ENCODE peak calls at places on chromosomes 11 and 22, in seven cellular contexts. J is H7; F is AG09319; H is NCI-H1105 treated with DMSO at 0.1 percent for 48 hours; B is Calu3; M is stimulated activated CD4-positive, alpha-beta T cell treated with anti-CD3 and anti-CD28 coated beads, Interleukin-12 subunit alpha, Interleukin-12 subunit beta, amount 100 ng/mL, for 48 hours; N is ELR. I is an unnamed sample.

GRCh38 chr11:115761348-115761747 is 257.1 kb upstream of the CADM1 start:
- DNase-seq in B (no peak), M (no peak), N (no peak), H (no peak), J (no peak), F (no peak), I (no peak)

GRCh38 chr22:50734986-50735738 is 2.8 kb upstream of the ACR start:
- DNase-seq in F (no peak), J (no peak), N (no peak), B (no peak), M (no peak), H (no peak), I (no peak)

GRCh38 chr11:61922539-61922938 is 5.2 kb upstream of the RAB3IL1 start:
- DNase-seq in N (no peak), H (no peak), B (no peak), F (peak), M (no peak), J (peak), I (peak)

GRCh38 chr22:39173787-39174497 is 21.5 kb upstream of the CBX7 start:
- DNase-seq in F (no peak), M (no peak), H (no peak), B (no peak), N (no peak), J (no peak), I (no peak)

GRCh38 chr11:69647761-69648497 is 7.0 kb downstream of the CCND1 start:
- DNase-seq in M (no peak), J (peak), F (no peak), B (no peak), H (no peak), N (no peak), I (no peak)

GRCh38 chr11:131656179-131656838 is 285.9 kb downstream of the NTM start:
- DNase-seq in F (no peak), M (no peak), N (no peak), B (no peak), H (no peak), J (peak), I (no peak)

GRCh38 chr11:78147807-78148206 is 8.4 kb upstream of the ALG8 start:
- DNase-seq in M (no peak), J (no peak), B (no peak), N (no peak), F (no peak), H (peak), I (no peak)

GRCh38 chr11:101129203-101129943 is at the start of gene PGR:
- DNase-seq in J (peak), B (no peak), M (no peak), H (no peak), F (no peak), N (no peak), I (peak)

GRCh38 chr11:124276081-124276480 is 19.9 kb downstream of the OR8G5 start:
- DNase-seq in N (peak), M (no peak), H (no peak), B (no peak), J (no peak), F (no peak), I (no peak)

GRCh38 chr22:29393019-29393608 is 4.7 kb upstream of the AP1B1 start:
- DNase-seq in M (no peak), N (no peak), F (no peak), B (peak), J (no peak), H (no peak), I (peak)

GRCh38 chr11:12397953-12398352 is 20.6 kb downstream of the PARVA start:
- DNase-seq in F (peak), B (no peak), H (no peak), N (peak), M (no peak), J (no peak), I (peak)

GRCh38 chr11:22491826-22492225 is 133.8 kb downstream of the FANCF start:
- DNase-seq in J (peak), B (peak), N (no peak), M (no peak), H (peak), F (peak), I (no peak)

GRCh38 chr11:47351159-47352126 is 1.1 kb downstream of the MYBPC3 start:
- DNase-seq in J (no peak), H (no peak), M (no peak), B (no peak), N (no peak), F (no peak), I (no peak)

GRCh38 chr11:113161671-113162589 is 152.5 kb upstream of the TTC12 start:
- DNase-seq in B (no peak), F (no peak), M (no peak), N (no peak), H (peak), J (no peak), I (no peak)

GRCh38 chr11:8289426-8290047 is 25.9 kb upstream of the LMO1 start:
- DNase-seq in N (no peak), M (no peak), H (peak), J (peak), F (no peak), B (no peak), I (peak)

GRCh38 chr11:94140154-94140655 is 11.6 kb downstream of the PANX1 start:
- DNase-seq in H (no peak), J (no peak), N (no peak), F (no peak), B (no peak), M (no peak), I (no peak)

GRCh38 chr11:72578051-72578450 is 96.2 kb downstream of the PDE2A start:
- DNase-seq in H (no peak), F (no peak), M (no peak), J (peak), B (no peak), N (no peak), I (no peak)

GRCh38 chr11:34789196-34789834 is 126.9 kb downstream of the APIP start:
- DNase-seq in M (no peak), H (peak), J (no peak), F (no peak), B (no peak), N (peak), I (no peak)

GRCh38 chr11:119720311-119720710 is 8.7 kb downstream of the NECTIN1 start:
- DNase-seq in B (no peak), M (no peak), N (no peak), H (no peak), J (no peak), F (no peak), I (no peak)

GRCh38 chr11:79393362-79394043 is 47.3 kb downstream of the TENM4 start:
- DNase-seq in H (no peak), N (peak), M (no peak), J (no peak), F (no peak), B (no peak), I (no peak)

GRCh38 chr11:100639140-100639539 is 47.9 kb upstream of the ARHGAP42 start:
- DNase-seq in N (peak), F (no peak), J (no peak), M (no peak), H (no peak), B (no peak), I (no peak)

GRCh38 chr22:17884951-17885350 is 110.7 kb upstream of the BID start:
- DNase-seq in J (peak), F (no peak), M (no peak), H (no peak), N (no peak), B (no peak), I (no peak)

GRCh38 chr11:28152743-28153142 is 44.6 kb downstream of the METTL15 start:
- DNase-seq in B (no peak), M (no peak), N (no peak), F (no peak), H (no peak), J (no peak), I (no peak)

GRCh38 chr22:45154383-45154782 is 9.3 kb upstream of the NUP50 start:
- DNase-seq in N (peak), B (no peak), F (no peak), M (no peak), J (no peak), H (no peak), I (no peak)

GRCh38 chr11:41201156-41201555 is 258.3 kb downstream of the LRRC4C start:
- DNase-seq in M (no peak), B (peak), H (peak), N (peak), F (no peak), J (peak), I (no peak)

GRCh38 chr11:63839508-63840355 is 822 bp downstream of the MARK2 start:
- DNase-seq in B (peak), H (no peak), M (peak), F (no peak), N (peak), J (no peak), I (no peak)

GRCh38 chr22:27801616-27802388 is at the start of gene MN1:
- DNase-seq in J (peak), M (peak), B (peak), H (peak), F (no peak), N (peak), I (no peak)

GRCh38 chr11:120303004-120303637 is 22.0 kb upstream of the TLCD5 start:
- DNase-seq in F (peak), N (peak), H (peak), B (peak), M (peak), J (peak), I (no peak)

GRCh38 chr11:45045692-45046471 is 95.2 kb upstream of the TP53I11 start:
- DNase-seq in B (peak), N (peak), F (peak), H (no peak), J (no peak), M (no peak), I (peak)

GRCh38 chr11:111069076-111069475 is 176.4 kb upstream of the POU2AF2 start:
- DNase-seq in F (peak), M (no peak), B (no peak), J (peak), N (peak), H (no peak), I (no peak)

GRCh38 chr22:37229805-37230672 is 14.0 kb downstream of the RAC2 start:
- DNase-seq in H (no peak), F (no peak), N (peak), M (peak), J (peak), B (no peak), I (no peak)

GRCh38 chr22:37356922-37357321 is 70.4 kb downstream of the ELFN2 start:
- DNase-seq in J (no peak), F (no peak), H (no peak), N (no peak), M (no peak), B (no peak), I (no peak)

GRCh38 chr11:85934599-85935169 is 79.5 kb downstream of the CCDC83 start:
- DNase-seq in H (no peak), M (no peak), F (no peak), J (peak), N (no peak), B (no peak), I (no peak)

GRCh38 chr22:25067851-25068421 is 115.4 kb downstream of the KIAA1671 start:
- DNase-seq in F (no peak), N (no peak), M (peak), B (no peak), H (no peak), J (peak), I (no peak)

GRCh38 chr22:45124176-45124857 is 39.4 kb upstream of the NUP50 start:
- DNase-seq in N (no peak), J (peak), M (no peak), B (no peak), F (no peak), H (no peak), I (peak)